ENCODE peak calls at places on chromosomes 16 and 17, in eight cellular contexts. G is HuH-7; W is kidney tubule cell; B is activated T-helper 1 cell treated with anti-CD3 and anti-CD28 coated beads, Interleukin-2, amount 50 U/mL, for 16 hours; V is T-helper 9 cell; S is IMR-90; L is T-helper 1 cell; K is NCI-H2107. D is an unnamed sample.
A peak's percentile ranks its signal among the peaks of the same experiment; 100 is the strongest.

GRCh38 chr17:36901506-36901905 is 35.8 kb upstream of the LHX1 start:
- DNase-seq in G (no peak), W (peak; percentile 99), B (no peak), V (no peak), S (peak; percentile 33), L (no peak), K (no peak), D (no peak)

GRCh38 chr16:50326264-50326663 is 42.5 kb downstream of the BRD7 start:
- DNase-seq in G (no peak), W (no peak), B (no peak), V (no peak), S (no peak), L (no peak), K (no peak), D (no peak)

GRCh38 chr17:67293251-67294203 is 48.5 kb upstream of the HELZ start:
- DNase-seq in G (peak; percentile 86), W (peak; percentile 74), B (peak; percentile 48), V (peak; percentile 55), S (peak; percentile 29), L (peak; percentile 31), K (no peak), D (peak; percentile 43)

GRCh38 chr17:29111816-29112499 is 68.2 kb downstream of the MYO18A start:
- DNase-seq in G (peak; percentile 81), W (peak; percentile 66), B (peak; percentile 41), V (peak; percentile 61), S (peak; percentile 55), L (no peak), K (peak; percentile 42), D (peak; percentile 71)

GRCh38 chr17:4950075-4950756 is 703 bp upstream of the ENO3 start:
- DNase-seq in G (no peak), W (no peak), B (no peak), V (no peak), S (no peak), L (peak; percentile 48), K (no peak), D (no peak)

GRCh38 chr17:142102-142661 is 4.8 kb downstream of the SCGB1C2 start:
- DNase-seq in G (no peak), W (peak; percentile 30), B (peak; percentile 2), V (no peak), S (peak; percentile 9), L (no peak), K (no peak), D (peak; percentile 5)

GRCh38 chr17:42886283-42887176 is 14.1 kb upstream of the G6PC1 start:
- DNase-seq in G (peak; percentile 74), W (no peak), B (no peak), V (no peak), S (no peak), L (no peak), K (no peak), D (no peak)

GRCh38 chr17:32519769-32520701 is 33.2 kb downstream of the CDK5R1 start:
- DNase-seq in G (no peak), W (peak; percentile 74), B (peak; percentile 32), V (no peak), S (no peak), L (no peak), K (no peak), D (no peak)

GRCh38 chr16:74749291-74750055 is 25.1 kb downstream of the FA2H start:
- DNase-seq in G (no peak), W (peak; percentile 20), B (no peak), V (no peak), S (no peak), L (no peak), K (no peak), D (no peak)

GRCh38 chr17:33686171-33686570 is 393.1 kb upstream of the ASIC2 start:
- DNase-seq in G (no peak), W (peak; percentile 12), B (no peak), V (no peak), S (no peak), L (no peak), K (no peak), D (no peak)

GRCh38 chr16:89422527-89422904 is 67.8 kb downstream of the ANKRD11 start:
- DNase-seq in G (no peak), W (peak; percentile 23), B (no peak), V (no peak), S (peak; percentile 59), L (no peak), K (no peak), D (no peak)

GRCh38 chr17:73784015-73784603 is 139.9 kb upstream of the SDK2 start:
- DNase-seq in G (no peak), W (no peak), B (no peak), V (no peak), S (no peak), L (no peak), K (peak; percentile 64), D (no peak)

GRCh38 chr17:17411692-17412091 is 65.1 kb upstream of the MED9 start:
- DNase-seq in G (no peak), W (peak; percentile 43), B (no peak), V (no peak), S (no peak), L (no peak), K (no peak), D (no peak)

GRCh38 chr16:87832759-87833502 is 36.4 kb downstream of the SLC7A5 start:
- DNase-seq in G (no peak), W (no peak), B (no peak), V (no peak), S (no peak), L (no peak), K (no peak), D (no peak)

GRCh38 chr17:17682293-17682736 is 1.1 kb downstream of the RAI1 start:
- DNase-seq in G (no peak), W (peak; percentile 64), B (no peak), V (peak; percentile 38), S (no peak), L (peak; percentile 32), K (no peak), D (peak; percentile 21)

GRCh38 chr17:62051053-62051452 is 14.0 kb downstream of the MED13 start:
- DNase-seq in G (no peak), W (peak; percentile 33), B (no peak), V (no peak), S (no peak), L (no peak), K (no peak), D (no peak)

GRCh38 chr17:29589524-29590260 is at the start of gene GIT1:
- DNase-seq in G (peak; percentile 95), W (peak; percentile 90), B (peak; percentile 60), V (peak; percentile 78), S (peak; percentile 78), L (peak; percentile 74), K (peak; percentile 84), D (peak; percentile 81)

GRCh38 chr16:53022374-53022773 is 30.3 kb downstream of the CHD9NB start:
- DNase-seq in G (peak; percentile 47), W (peak; percentile 53), B (no peak), V (no peak), S (peak; percentile 43), L (no peak), K (peak; percentile 3), D (no peak)

GRCh38 chr17:43393944-43394482 is 4.8 kb upstream of the ARL4D start:
- DNase-seq in G (peak; percentile 84), W (peak; percentile 83), B (peak; percentile 79), V (peak; percentile 88), S (peak; percentile 83), L (peak; percentile 69), K (peak; percentile 77), D (peak; percentile 65)

GRCh38 chr16:84378567-84378966 is 10.2 kb downstream of the ATP2C2 start:
- DNase-seq in G (no peak), W (no peak), B (no peak), V (no peak), S (no peak), L (no peak), K (no peak), D (no peak)

GRCh38 chr17:66317629-66318028 is 15.2 kb downstream of the PRKCA start:
- DNase-seq in G (no peak), W (no peak), B (no peak), V (no peak), S (peak; percentile 52), L (no peak), K (no peak), D (no peak)

GRCh38 chr17:27602721-27603445 is 28.1 kb upstream of the LGALS9 start:
- DNase-seq in G (peak; percentile 92), W (peak; percentile 75), B (peak; percentile 45), V (peak; percentile 73), S (peak; percentile 62), L (peak; percentile 35), K (no peak), D (peak; percentile 52)

GRCh38 chr17:9124554-9124935 is 103.2 kb downstream of the NTN1 start:
- DNase-seq in G (no peak), W (no peak), B (no peak), V (no peak), S (no peak), L (no peak), K (no peak), D (no peak)

GRCh38 chr17:51353296-51353695 is 93.0 kb downstream of the UTP18 start:
- DNase-seq in G (no peak), W (no peak), B (no peak), V (no peak), S (no peak), L (no peak), K (no peak), D (no peak)

GRCh38 chr17:36849871-36850348 is 87.4 kb upstream of the LHX1 start:
- DNase-seq in G (peak; percentile 32), W (peak; percentile 72), B (no peak), V (no peak), S (peak; percentile 63), L (no peak), K (no peak), D (no peak)

GRCh38 chr17:34990921-34991365 is 10.6 kb downstream of the LIG3 start:
- DNase-seq in G (no peak), W (no peak), B (no peak), V (no peak), S (peak; percentile 60), L (no peak), K (no peak), D (no peak)

GRCh38 chr17:30351730-30352129 is 17.9 kb upstream of the TMIGD1 start:
- DNase-seq in G (no peak), W (no peak), B (no peak), V (no peak), S (no peak), L (no peak), K (no peak), D (no peak)

GRCh38 chr17:57045868-57046671 is 39.0 kb upstream of the AKAP1 start:
- DNase-seq in G (no peak), W (peak; percentile 39), B (no peak), V (peak; percentile 4), S (no peak), L (no peak), K (no peak), D (peak; percentile 12)

GRCh38 chr17:82332669-82333278 is 792 bp downstream of the SECTM1 start:
- DNase-seq in G (no peak), W (peak; percentile 73), B (no peak), V (no peak), S (peak; percentile 55), L (no peak), K (no peak), D (no peak)

GRCh38 chr16:66901626-66902025 is 17.1 kb downstream of the CDH16 start:
- DNase-seq in G (no peak), W (no peak), B (no peak), V (no peak), S (no peak), L (no peak), K (no peak), D (no peak)

GRCh38 chr17:80546267-80546666 is 1.6 kb downstream of the RPTOR start:
- DNase-seq in G (no peak), W (no peak), B (no peak), V (no peak), S (no peak), L (no peak), K (no peak), D (no peak)

D was measured in T-helper 17 cell.